ENCODE peak calls at places on chromosomes 7 and 10, in seven cellular contexts. D, C, P, W, X, K and F are unnamed samples.

GRCh38 chr7:75937958-75938786 is 23.2 kb downstream of the POR start:
- DNase-seq in K (no peak), W (peak; percentile 61), P (peak; percentile 42), C (no peak), D (no peak), X (peak; percentile 90), F (no peak)

GRCh38 chr7:40571796-40572195 is 437.0 kb downstream of the SUGCT start:
- DNase-seq in K (no peak), C (no peak), D (no peak), W (no peak), X (no peak), P (no peak), F (no peak)

GRCh38 chr10:13890617-13891541 is 304.1 kb downstream of the PRPF18 start:
- DNase-seq in D (no peak), P (peak; percentile 69), W (no peak), X (no peak), K (no peak), C (no peak), F (no peak)

GRCh38 chr10:122422266-122422980 is 32.0 kb upstream of the ARMS2 start:
- DNase-seq in X (no peak), W (no peak), K (no peak), C (no peak), P (no peak), D (no peak), F (no peak)

GRCh38 chr10:79003183-79004100 is 65.3 kb upstream of the ZMIZ1 start:
- DNase-seq in P (peak; percentile 76), K (no peak), D (no peak), W (no peak), C (no peak), X (peak; percentile 25), F (no peak)

GRCh38 chr10:47319798-47320197 is 2.5 kb upstream of the GDF2 start:
- DNase-seq in W (no peak), D (no peak), C (no peak), K (no peak), X (no peak), P (no peak), F (no peak)

GRCh38 chr10:28906934-28907333 is 229.6 kb downstream of the BAMBI start:
- DNase-seq in X (no peak), P (no peak), C (no peak), K (no peak), W (no peak), D (no peak), F (no peak)

GRCh38 chr7:94394399-94395140 is at the start of gene COL1A2:
- DNase-seq in P (peak; percentile 30), W (no peak), C (no peak), X (peak; percentile 6), K (peak; percentile 79), D (no peak), F (no peak)

GRCh38 chr7:39824801-39825200 is 125.3 kb upstream of the CDK13 start:
- DNase-seq in D (no peak), W (no peak), X (no peak), K (no peak), P (no peak), C (no peak), F (no peak)

GRCh38 chr10:60446855-60447254 is 57.2 kb upstream of the ANK3 start:
- DNase-seq in K (no peak), C (no peak), W (no peak), P (no peak), X (no peak), D (no peak), F (no peak)

GRCh38 chr10:132328738-132329137 is 3.3 kb upstream of the LRRC27 start:
- DNase-seq in X (peak; percentile 50), K (no peak), C (no peak), P (peak; percentile 55), D (no peak), W (no peak), F (no peak)

GRCh38 chr7:155848691-155849690 is 36.7 kb upstream of the SHH start:
- DNase-seq in X (no peak), K (no peak), W (no peak), C (no peak), D (no peak), P (no peak), F (no peak)

DNA sequence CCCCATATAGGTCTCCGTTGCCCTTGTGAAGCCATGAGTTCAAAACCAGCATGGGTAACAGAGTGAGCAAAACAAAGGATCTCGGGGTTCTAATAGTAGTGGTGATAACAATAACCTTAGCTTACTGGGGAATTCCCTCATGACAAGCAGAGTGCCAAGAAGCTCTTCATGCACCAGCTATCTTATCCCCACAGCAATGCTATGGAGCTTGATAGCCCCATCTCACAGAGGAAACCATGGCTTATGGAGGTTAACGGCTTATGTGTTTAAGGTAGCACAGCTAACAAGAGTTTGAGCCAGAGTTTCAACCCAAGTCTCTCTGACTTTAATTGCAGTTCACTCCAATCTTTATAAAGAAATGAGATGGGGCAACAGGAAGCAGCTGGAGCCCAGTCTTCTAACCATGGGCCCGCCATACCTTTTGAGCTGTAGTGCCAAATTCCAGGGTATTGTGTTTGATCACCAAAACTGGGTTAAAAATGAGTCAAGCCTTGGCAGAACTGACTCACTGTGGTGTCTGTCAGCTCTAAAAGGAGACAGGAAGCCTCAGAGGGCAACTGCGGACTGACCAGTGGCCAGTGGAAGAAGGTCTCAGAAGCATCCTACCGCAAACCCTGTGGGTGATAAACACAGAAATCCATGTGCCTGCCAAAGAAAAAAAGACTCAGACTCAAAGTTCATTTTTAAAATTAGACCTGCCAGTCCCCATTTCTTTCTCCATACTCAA is 16.5 kb upstream of the PLAU start:
- DNase-seq in D (no peak), P (no peak), X (peak; percentile 56), K (no peak), W (no peak), C (no peak), F (no peak)
- H3K4me1 ChIP-seq in D (peaks cover 29% of the 10 kb centered on the region), P (no peaks in the 10 kb centered on the region), X (peaks cover 11% of the 10 kb centered on the region), K (no peaks in the 10 kb centered on the region), W (peaks cover 70% of the 10 kb centered on the region), C (no peaks in the 10 kb centered on the region), F (peaks cover 14% of the 10 kb centered on the region)

GRCh38 chr7:151340794-151341356 is 737 bp upstream of the NUB1 start:
- DNase-seq in K (peak; percentile 26), C (no peak), D (no peak), P (no peak), W (no peak), X (no peak), F (no peak)
- H3K4me3 ChIP-seq in K (peak overlapping the region; percentile 39), C (no peak overlapping the region), D (peak overlapping the region; percentile 6), P (no peak overlapping the region), W (no peak overlapping the region), X (peak overlapping the region; percentile 74), F (peak overlapping the region; percentile 90)

GRCh38 chr10:73744690-73744994 is 470 bp downstream of the SEC24C start:
- DNase-seq in K (no peak), P (peak; percentile 60), W (no peak), D (peak; percentile 53), X (peak; percentile 87), C (no peak), F (no peak)
- TF ChIP-seq SIN3A in K (no peak), P (no peak), W (no peak), D (no peak), X (no peak), C (no peak), F (peak; percentile 33)

GRCh38 chr7:17654940-17655339 is 285.4 kb downstream of the SNX13 start:
- DNase-seq in W (no peak), C (no peak), K (no peak), P (no peak), D (no peak), X (no peak), F (no peak)
- H3K4me1 ChIP-seq in W (no peaks in the 10 kb centered on the region), C (no peaks in the 10 kb centered on the region), K (no peaks in the 10 kb centered on the region), P (no peaks in the 10 kb centered on the region), D (no peaks in the 10 kb centered on the region), X (no peaks in the 10 kb centered on the region), F (no peaks in the 10 kb centered on the region)

GRCh38 chr7:154474903-154475520 is 422.8 kb downstream of the DPP6 start:
- DNase-seq in W (no peak), D (no peak), K (peak; percentile 20), C (no peak), P (no peak), X (no peak), F (no peak)
- H3K4me3 ChIP-seq in W (no peak overlapping the region), D (no peak overlapping the region), K (no peak overlapping the region), C (no peak overlapping the region), P (no peak overlapping the region), X (no peak overlapping the region), F (no peak overlapping the region)

GRCh38 chr10:5944389-5945202 is 32.7 kb downstream of the IL15RA start:
- DNase-seq in W (peak; percentile 67), K (no peak), P (no peak), C (no peak), X (no peak), D (no peak), F (peak; percentile 53)

GRCh38 chr10:5946786-5947185 is 30.6 kb downstream of the IL15RA start:
- DNase-seq in X (no peak), K (no peak), C (no peak), W (no peak), D (no peak), P (no peak), F (no peak)

GRCh38 chr10:5945203-5945534 is 32.2 kb downstream of the IL15RA start:
- DNase-seq in C (no peak), W (no peak), P (no peak), D (no peak), K (no peak), X (no peak), F (no peak)

GRCh38 chr10:5947471-5948207 is 29.7 kb downstream of the IL15RA start:
- DNase-seq in D (no peak), K (no peak), W (no peak), X (no peak), P (peak; percentile 74), C (no peak), F (no peak)

GRCh38 chr10:5945561-5946418 is 31.6 kb downstream of the IL15RA start:
- DNase-seq in C (no peak), P (no peak), K (no peak), X (no peak), D (peak; percentile 10), W (no peak), F (no peak)
- TF ChIP-seq SIN3A in C (no peak), P (no peak), K (no peak), X (no peak), D (no peak), W (no peak), F (no peak)

GRCh38 chr10:101221479-101222246 is 7.6 kb downstream of the LBX1 start:
- DNase-seq in W (no peak), K (no peak), X (no peak), P (peak; percentile 25), D (no peak), C (no peak), F (no peak)
- H3K4me1 ChIP-seq in W (no peaks in the 10 kb centered on the region), K (peaks cover 12% of the 10 kb centered on the region), X (peaks cover 33% of the 10 kb centered on the region), P (peaks cover 27% of the 10 kb centered on the region), D (peaks cover 22% of the 10 kb centered on the region), C (no peaks in the 10 kb centered on the region), F (no peaks in the 10 kb centered on the region)

GRCh38 chr7:55517191-55517633 is 55.1 kb downstream of the VOPP1 start:
- DNase-seq in P (no peak), D (no peak), X (no peak), W (no peak), C (peak; percentile 79), K (no peak), F (no peak)
- H3K4me3 ChIP-seq in P (no peak overlapping the region), D (no peak overlapping the region), X (no peak overlapping the region), W (no peak overlapping the region), C (no peak overlapping the region), K (no peak overlapping the region), F (no peak overlapping the region)

GRCh38 chr7:30663414-30663813 is 18.8 kb downstream of the CRHR2 start:
- DNase-seq in X (no peak), K (no peak), W (no peak), D (no peak), C (no peak), P (no peak), F (no peak)
- TF ChIP-seq SIN3A in X (no peak), K (no peak), W (no peak), D (no peak), C (no peak), P (no peak), F (no peak)

GRCh38 chr10:62058476-62058875 is 157.0 kb downstream of the ARID5B start:
- DNase-seq in D (no peak), K (no peak), P (no peak), X (no peak), C (no peak), W (no peak), F (no peak)
- H3K4me1 ChIP-seq in D (peaks cover 61% of the 10 kb centered on the region), K (no peaks in the 10 kb centered on the region), P (peaks cover 39% of the 10 kb centered on the region), X (no peaks in the 10 kb centered on the region), C (peaks cover 17% of the 10 kb centered on the region), W (no peaks in the 10 kb centered on the region), F (peaks cover 11% of the 10 kb centered on the region)